ENCODE peak calls at places on chromosome 20, in seven cellular contexts. One of them, this sample, is unnamed.

GRCh38 chr20:29410805-29411457 is 1846.5 kb upstream of the DEFB115 start:
- DNase-seq in H1: no peak
- DNase-seq in breast epithelium: no peak
- DNase-seq in Caco-2: no peak
- DNase-seq in heart right ventricle: no peak
- DNase-seq in SK-N-SH: peak; percentile 15
- DNase-seq in trophoblast cell: no peak
- DNase-seq in this sample: no peak

GRCh38 chr20:6765469-6766058 is 1.9 kb upstream of the BMP2 start:
- DNase-seq in H1: no peak
- DNase-seq in breast epithelium: no peak
- DNase-seq in Caco-2: peak; percentile 60
- DNase-seq in heart right ventricle: no peak
- DNase-seq in SK-N-SH: peak; percentile 41
- DNase-seq in trophoblast cell: peak; percentile 66
- DNase-seq in this sample: peak; percentile 66

GRCh38 chr20:35942243-35942642 is 12.1 kb downstream of the SCAND1 start:
- DNase-seq in H1: no peak
- DNase-seq in breast epithelium: no peak
- DNase-seq in Caco-2: no peak
- DNase-seq in heart right ventricle: no peak
- DNase-seq in SK-N-SH: no peak
- DNase-seq in trophoblast cell: no peak
- DNase-seq in this sample: no peak

GRCh38 chr20:22763257-22763906 is 179.0 kb upstream of the FOXA2 start:
- DNase-seq in H1: no peak
- DNase-seq in breast epithelium: no peak
- DNase-seq in Caco-2: no peak
- DNase-seq in heart right ventricle: peak; percentile 39
- DNase-seq in SK-N-SH: no peak
- DNase-seq in trophoblast cell: peak; percentile 97
- DNase-seq in this sample: peak; percentile 73

GRCh38 chr20:51661609-51662178 is 106.5 kb downstream of the ATP9A start:
- DNase-seq in H1: no peak
- DNase-seq in breast epithelium: no peak
- DNase-seq in Caco-2: peak; percentile 77
- DNase-seq in heart right ventricle: no peak
- DNase-seq in SK-N-SH: no peak
- DNase-seq in trophoblast cell: peak; percentile 14
- DNase-seq in this sample: peak; percentile 72

GRCh38 chr20:51692806-51693400 is 75.3 kb downstream of the ATP9A start:
- DNase-seq in H1: no peak
- DNase-seq in breast epithelium: no peak
- DNase-seq in Caco-2: no peak
- DNase-seq in heart right ventricle: no peak
- DNase-seq in SK-N-SH: no peak
- DNase-seq in trophoblast cell: no peak
- DNase-seq in this sample: no peak

GRCh38 chr20:19757973-19758887 is at the start of gene RIN2:
- DNase-seq in H1: peak; percentile 88
- DNase-seq in breast epithelium: peak; percentile 94
- DNase-seq in Caco-2: peak; percentile 97
- DNase-seq in heart right ventricle: peak; percentile 89
- DNase-seq in SK-N-SH: peak; percentile 98
- DNase-seq in trophoblast cell: peak; percentile 90
- DNase-seq in this sample: peak; percentile 75

GRCh38 chr20:36051318-36052116 is 83.1 kb downstream of the CNBD2 start:
- DNase-seq in H1: no peak
- DNase-seq in breast epithelium: no peak
- DNase-seq in Caco-2: peak; percentile 43
- DNase-seq in heart right ventricle: no peak
- DNase-seq in SK-N-SH: no peak
- DNase-seq in trophoblast cell: no peak
- DNase-seq in this sample: no peak

GRCh38 chr20:50980851-50981713 is 22.5 kb downstream of the MOCS3 start:
- DNase-seq in H1: no peak
- DNase-seq in breast epithelium: no peak
- DNase-seq in Caco-2: peak; percentile 85
- DNase-seq in heart right ventricle: peak; percentile 27
- DNase-seq in SK-N-SH: peak; percentile 83
- DNase-seq in trophoblast cell: peak; percentile 81
- DNase-seq in this sample: peak; percentile 78

GRCh38 chr20:17542481-17542880 is 11.3 kb upstream of the BFSP1 start:
- DNase-seq in H1: no peak
- DNase-seq in breast epithelium: no peak
- DNase-seq in Caco-2: no peak
- DNase-seq in heart right ventricle: no peak
- DNase-seq in SK-N-SH: no peak
- DNase-seq in trophoblast cell: no peak
- DNase-seq in this sample: peak; percentile 30

GRCh38 chr20:44388466-44389023 is 33.0 kb downstream of the HNF4A start:
- DNase-seq in H1: peak; percentile 83
- DNase-seq in breast epithelium: no peak
- DNase-seq in Caco-2: peak; percentile 75
- DNase-seq in heart right ventricle: peak; percentile 68
- DNase-seq in SK-N-SH: peak; percentile 85
- DNase-seq in trophoblast cell: peak; percentile 95
- DNase-seq in this sample: peak; percentile 46

GRCh38 chr20:40257763-40258162 is 431.3 kb downstream of the MAFB start:
- DNase-seq in H1: no peak
- DNase-seq in breast epithelium: no peak
- DNase-seq in Caco-2: no peak
- DNase-seq in heart right ventricle: no peak
- DNase-seq in SK-N-SH: no peak
- DNase-seq in trophoblast cell: no peak
- DNase-seq in this sample: no peak

GRCh38 chr20:12435254-12435653 is 517.6 kb downstream of the BTBD3 start:
- DNase-seq in H1: no peak
- DNase-seq in breast epithelium: no peak
- DNase-seq in Caco-2: no peak
- DNase-seq in heart right ventricle: no peak
- DNase-seq in SK-N-SH: no peak
- DNase-seq in trophoblast cell: no peak
- DNase-seq in this sample: no peak

GRCh38 chr20:25867776-25868649 is 171.4 kb upstream of the ZNF337 start:
- DNase-seq in H1: no peak
- DNase-seq in breast epithelium: no peak
- DNase-seq in Caco-2: no peak
- DNase-seq in heart right ventricle: peak; percentile 86
- DNase-seq in SK-N-SH: peak; percentile 71
- DNase-seq in trophoblast cell: peak; percentile 39
- DNase-seq in this sample: peak; percentile 49

GRCh38 chr20:22312744-22313346 is 271.5 kb downstream of the FOXA2 start:
- DNase-seq in H1: no peak
- DNase-seq in breast epithelium: no peak
- DNase-seq in Caco-2: peak; percentile 44
- DNase-seq in heart right ventricle: no peak
- DNase-seq in SK-N-SH: peak; percentile 16
- DNase-seq in trophoblast cell: peak; percentile 72
- DNase-seq in this sample: no peak

DNA sequence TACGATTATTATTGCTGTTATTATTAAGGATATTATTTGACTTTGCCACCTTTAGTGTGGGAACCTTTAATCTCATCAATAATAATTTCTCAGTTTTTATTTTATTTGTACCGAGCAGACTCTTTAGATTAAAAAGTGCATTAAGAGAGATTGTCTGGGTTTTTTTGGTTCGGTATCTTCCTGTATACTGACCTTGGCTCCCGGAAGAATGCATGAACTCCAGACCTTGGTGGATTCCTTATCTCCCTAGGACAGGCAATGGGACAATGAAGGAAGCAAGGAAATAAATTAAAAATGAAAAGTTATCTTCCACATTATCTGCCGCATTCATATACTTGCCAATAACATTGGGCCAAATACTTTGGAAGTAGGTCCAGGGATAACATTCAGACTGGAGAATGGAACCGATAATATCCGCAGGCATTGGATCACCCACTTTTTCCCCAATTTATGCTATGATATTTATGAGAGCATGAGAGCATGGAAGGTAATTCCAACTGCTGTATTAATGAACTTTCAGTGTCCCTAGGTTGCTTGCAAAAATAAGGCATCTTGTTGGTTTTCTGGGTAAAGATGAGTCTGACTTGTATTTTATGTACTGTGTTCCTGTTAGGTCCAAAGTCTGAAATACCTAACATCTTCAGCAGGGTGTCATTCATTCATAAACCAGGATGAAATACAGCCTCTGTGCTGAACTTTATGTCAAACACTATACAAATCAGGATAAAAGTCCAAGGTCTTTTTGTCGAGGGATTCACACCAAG is 232.1 kb downstream of the PLCB1 start:
- DNase-seq in H1: no peak
- DNase-seq in breast epithelium: no peak
- DNase-seq in Caco-2: no peak
- DNase-seq in heart right ventricle: no peak
- DNase-seq in SK-N-SH: no peak
- DNase-seq in trophoblast cell: no peak
- DNase-seq in this sample: no peak
- H3K4me1 ChIP-seq in H1: no peaks in the 10 kb centered on the region
- H3K4me1 ChIP-seq in breast epithelium: no peaks in the 10 kb centered on the region
- H3K4me1 ChIP-seq in Caco-2: peaks cover 17% of the 10 kb centered on the region
- H3K4me1 ChIP-seq in heart right ventricle: peaks cover 15% of the 10 kb centered on the region
- H3K4me1 ChIP-seq in SK-N-SH: peaks cover 8% of the 10 kb centered on the region
- H3K4me1 ChIP-seq in trophoblast cell: no peaks in the 10 kb centered on the region
- H3K4me1 ChIP-seq in this sample: peaks cover 12% of the 10 kb centered on the region

GRCh38 chr20:57747889-57748456 is 38.2 kb upstream of the PMEPA1 start:
- DNase-seq in H1: no peak
- DNase-seq in breast epithelium: no peak
- DNase-seq in Caco-2: no peak
- DNase-seq in heart right ventricle: no peak
- DNase-seq in SK-N-SH: no peak
- DNase-seq in trophoblast cell: no peak
- DNase-seq in this sample: no peak

GRCh38 chr20:57751411-57751810 is 41.6 kb upstream of the PMEPA1 start:
- DNase-seq in H1: no peak
- DNase-seq in breast epithelium: no peak
- DNase-seq in Caco-2: no peak
- DNase-seq in heart right ventricle: no peak
- DNase-seq in SK-N-SH: no peak
- DNase-seq in trophoblast cell: no peak
- DNase-seq in this sample: no peak

GRCh38 chr20:57749861-57750260 is 40.0 kb upstream of the PMEPA1 start:
- DNase-seq in H1: no peak
- DNase-seq in breast epithelium: no peak
- DNase-seq in Caco-2: no peak
- DNase-seq in heart right ventricle: no peak
- DNase-seq in SK-N-SH: no peak
- DNase-seq in trophoblast cell: no peak
- DNase-seq in this sample: no peak

GRCh38 chr20:57748601-57749130 is 38.9 kb upstream of the PMEPA1 start:
- DNase-seq in H1: no peak
- DNase-seq in breast epithelium: peak; percentile 81
- DNase-seq in Caco-2: peak; percentile 52
- DNase-seq in heart right ventricle: peak; percentile 82
- DNase-seq in SK-N-SH: peak; percentile 96
- DNase-seq in trophoblast cell: peak; percentile 72
- DNase-seq in this sample: peak; percentile 91

GRCh38 chr20:57749131-57749690 is 39.4 kb upstream of the PMEPA1 start:
- DNase-seq in H1: no peak
- DNase-seq in breast epithelium: no peak
- DNase-seq in Caco-2: no peak
- DNase-seq in heart right ventricle: no peak
- DNase-seq in SK-N-SH: no peak
- DNase-seq in trophoblast cell: no peak
- DNase-seq in this sample: no peak
- H3K4me3 ChIP-seq in H1: no peak overlapping the region
- H3K4me3 ChIP-seq in breast epithelium: peak overlapping the region; percentile 59
- H3K4me3 ChIP-seq in Caco-2: no peak overlapping the region
- H3K4me3 ChIP-seq in heart right ventricle: no peak overlapping the region
- H3K4me3 ChIP-seq in SK-N-SH: peak overlapping the region; percentile 33
- H3K4me3 ChIP-seq in trophoblast cell: no peak overlapping the region
- H3K4me3 ChIP-seq in this sample: peak overlapping the region; percentile 34

GRCh38 chr20:56518126-56518525 is 6.4 kb upstream of the FAM209A start:
- DNase-seq in H1: no peak
- DNase-seq in breast epithelium: no peak
- DNase-seq in Caco-2: no peak
- DNase-seq in heart right ventricle: no peak
- DNase-seq in SK-N-SH: no peak
- DNase-seq in trophoblast cell: no peak
- DNase-seq in this sample: no peak

GRCh38 chr20:56515657-56516381 is 8.7 kb upstream of the FAM209A start:
- DNase-seq in H1: no peak
- DNase-seq in breast epithelium: no peak
- DNase-seq in Caco-2: no peak
- DNase-seq in heart right ventricle: no peak
- DNase-seq in SK-N-SH: peak; percentile 17
- DNase-seq in trophoblast cell: peak; percentile 18
- DNase-seq in this sample: no peak

GRCh38 chr20:56517211-56517610 is 7.3 kb upstream of the FAM209A start:
- DNase-seq in H1: no peak
- DNase-seq in breast epithelium: no peak
- DNase-seq in Caco-2: no peak
- DNase-seq in heart right ventricle: no peak
- DNase-seq in SK-N-SH: no peak
- DNase-seq in trophoblast cell: no peak
- DNase-seq in this sample: no peak

GRCh38 chr20:56517641-56518040 is 6.9 kb upstream of the FAM209A start:
- DNase-seq in H1: no peak
- DNase-seq in breast epithelium: no peak
- DNase-seq in Caco-2: no peak
- DNase-seq in heart right ventricle: no peak
- DNase-seq in SK-N-SH: no peak
- DNase-seq in trophoblast cell: no peak
- DNase-seq in this sample: no peak

DNA sequence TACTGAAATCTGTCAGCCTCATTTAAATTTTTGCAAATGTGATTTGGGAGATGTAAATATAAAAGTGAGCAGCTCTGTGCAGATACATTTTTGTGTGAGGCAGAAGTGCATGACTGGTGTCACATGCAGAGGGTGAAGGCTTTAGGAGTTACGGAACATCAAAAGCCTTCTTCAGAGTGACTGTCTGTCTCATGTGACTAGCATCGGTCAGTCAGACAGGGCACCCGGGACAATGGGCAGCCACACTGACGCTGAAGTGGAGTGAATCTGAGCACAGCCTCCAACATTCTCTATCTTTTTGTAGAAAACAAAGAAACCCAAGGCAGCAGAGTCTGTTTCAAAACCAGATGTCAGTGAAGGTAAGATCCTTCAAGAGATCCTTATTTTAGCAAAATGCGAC is 7.9 kb upstream of the FAM209A start:
- DNase-seq in H1: no peak
- DNase-seq in breast epithelium: no peak
- DNase-seq in Caco-2: no peak
- DNase-seq in heart right ventricle: no peak
- DNase-seq in SK-N-SH: no peak
- DNase-seq in trophoblast cell: no peak
- DNase-seq in this sample: no peak
- H3K36me3 ChIP-seq in H1: peaks cover 31% of the 10 kb centered on the region
- H3K36me3 ChIP-seq in breast epithelium: peaks cover 27% of the 10 kb centered on the region
- H3K36me3 ChIP-seq in Caco-2: peaks cover 13% of the 10 kb centered on the region
- H3K36me3 ChIP-seq in heart right ventricle: peaks cover 42% of the 10 kb centered on the region
- H3K36me3 ChIP-seq in SK-N-SH: peaks cover 49% of the 10 kb centered on the region
- H3K36me3 ChIP-seq in trophoblast cell: peaks cover 40% of the 10 kb centered on the region
- H3K36me3 ChIP-seq in this sample: peaks cover 66% of the 10 kb centered on the region

GRCh38 chr20:62150236-62150575 is 6.6 kb downstream of the SS18L1 start:
- DNase-seq in H1: no peak
- DNase-seq in breast epithelium: no peak
- DNase-seq in Caco-2: no peak
- DNase-seq in heart right ventricle: no peak
- DNase-seq in SK-N-SH: no peak
- DNase-seq in trophoblast cell: no peak
- DNase-seq in this sample: no peak
- H3K4me1 ChIP-seq in H1: peaks cover 15% of the 10 kb centered on the region
- H3K4me1 ChIP-seq in breast epithelium: no peaks in the 10 kb centered on the region
- H3K4me1 ChIP-seq in Caco-2: peaks cover 21% of the 10 kb centered on the region
- H3K4me1 ChIP-seq in heart right ventricle: peaks cover 38% of the 10 kb centered on the region
- H3K4me1 ChIP-seq in SK-N-SH: peaks cover 5% of the 10 kb centered on the region
- H3K4me1 ChIP-seq in trophoblast cell: peaks cover 10% of the 10 kb centered on the region
- H3K4me1 ChIP-seq in this sample: peaks cover 2% of the 10 kb centered on the region